ENCODE peak calls at places on chromosome 21, in eight cellular contexts. A is EL, J is ureter, K is nucleus accumbens, C is neural progenitor cell, V is endodermal cell, G is heart left ventricle, H is MG63. I is an unnamed sample.

GRCh38 chr21:27023186-27023585 is 56.3 kb upstream of the ADAMTS5 start:
- DNase-seq in A (peak; percentile 18), J (no peak), K (no peak), C (no peak), V (no peak), G (no peak), H (no peak), I (no peak)

GRCh38 chr21:40049031-40049958 is 182.1 kb downstream of the PCP4 start:
- DNase-seq in A (peak; percentile 13), J (no peak), K (no peak), C (no peak), V (no peak), G (no peak), H (peak; percentile 66), I (peak; percentile 79)

GRCh38 chr21:44914176-44914874 is 6.4 kb downstream of the ITGB2 start:
- DNase-seq in A (no peak), J (no peak), K (no peak), C (no peak), V (no peak), G (no peak), H (no peak), I (no peak)

GRCh38 chr21:37073417-37074194 is 552 bp downstream of the TTC3 start:
- DNase-seq in A (peak; percentile 43), J (peak; percentile 72), K (peak; percentile 84), C (peak; percentile 46), V (no peak), G (peak; percentile 47), H (peak; percentile 50), I (no peak)

GRCh38 chr21:34054259-34054658 is 19.1 kb upstream of the MRPS6 start:
- DNase-seq in A (no peak), J (no peak), K (no peak), C (no peak), V (no peak), G (no peak), H (no peak), I (peak; percentile 3)

GRCh38 chr21:32237021-32237420 is 41.8 kb downstream of the MIS18A start:
- DNase-seq in A (no peak), J (no peak), K (no peak), C (no peak), V (no peak), G (no peak), H (no peak), I (peak; percentile 83)

GRCh38 chr21:37870229-37870628 is 46.0 kb downstream of the KCNJ6 start:
- DNase-seq in A (no peak), J (no peak), K (no peak), C (no peak), V (no peak), G (no peak), H (no peak), I (no peak)

GRCh38 chr21:16250282-16250681 is 520.5 kb downstream of the USP25 start:
- DNase-seq in A (no peak), J (no peak), K (no peak), C (no peak), V (no peak), G (no peak), H (peak; percentile 48), I (no peak)

GRCh38 chr21:38751379-38752050 is 54.2 kb upstream of the ETS2 start:
- DNase-seq in A (no peak), J (peak; percentile 67), K (peak; percentile 8), C (no peak), V (no peak), G (peak; percentile 52), H (no peak), I (no peak)

GRCh38 chr21:43864806-43865470 is at the start of gene AGPAT3:
- DNase-seq in A (peak; percentile 23), J (no peak), K (no peak), C (peak; percentile 65), V (no peak), G (peak; percentile 48), H (peak; percentile 49), I (no peak)

GRCh38 chr21:27649323-27649722 is 682.4 kb upstream of the ADAMTS5 start:
- DNase-seq in A (peak; percentile 90), J (no peak), K (no peak), C (no peak), V (no peak), G (no peak), H (no peak), I (no peak)

GRCh38 chr21:27804515-27804914 is 837.6 kb upstream of the ADAMTS5 start:
- DNase-seq in A (peak; percentile 41), J (no peak), K (no peak), C (peak; percentile 21), V (no peak), G (peak; percentile 30), H (peak; percentile 44), I (no peak)

GRCh38 chr21:45316871-45317400 is 29.2 kb upstream of the POFUT2 start:
- DNase-seq in A (no peak), J (no peak), K (no peak), C (no peak), V (no peak), G (no peak), H (no peak), I (no peak)

GRCh38 chr21:38913120-38913975 is 107.6 kb downstream of the ETS2 start:
- DNase-seq in A (peak; percentile 45), J (peak; percentile 86), K (no peak), C (peak; percentile 64), V (peak; percentile 88), G (peak; percentile 69), H (peak; percentile 89), I (peak; percentile 93)

GRCh38 chr21:26127073-26127814 is 43.3 kb downstream of the APP start:
- DNase-seq in A (no peak), J (no peak), K (no peak), C (no peak), V (no peak), G (no peak), H (no peak), I (no peak)

GRCh38 chr21:46122241-46122671 is 24.3 kb downstream of the COL6A2 start:
- DNase-seq in A (peak; percentile 95), J (no peak), K (no peak), C (no peak), V (no peak), G (peak; percentile 6), H (peak; percentile 33), I (no peak)

GRCh38 chr21:45507523-45507875 is 34.7 kb downstream of the SLC19A1 start:
- DNase-seq in A (no peak), J (no peak), K (no peak), C (no peak), V (no peak), G (no peak), H (no peak), I (no peak)

GRCh38 chr21:37184784-37185593 is 82.1 kb downstream of the VPS26C start:
- DNase-seq in A (no peak), J (no peak), K (no peak), C (no peak), V (no peak), G (no peak), H (no peak), I (no peak)

GRCh38 chr21:42061195-42061865 is 9.8 kb upstream of the UMODL1 start:
- DNase-seq in A (no peak), J (peak; percentile 64), K (peak; percentile 31), C (no peak), V (no peak), G (peak; percentile 51), H (no peak), I (no peak)

GRCh38 chr21:42939581-42940413 is 14.4 kb upstream of the ERVH48-1 start:
- DNase-seq in A (peak; percentile 96), J (peak; percentile 88), K (peak; percentile 66), C (no peak), V (peak; percentile 35), G (peak; percentile 80), H (peak; percentile 94), I (peak; percentile 93)

GRCh38 chr21:45973475-45974072 is 8.0 kb upstream of the COL6A1 start:
- DNase-seq in A (peak; percentile 87), J (peak; percentile 87), K (peak; percentile 48), C (peak; percentile 85), V (no peak), G (peak; percentile 88), H (peak; percentile 93), I (no peak)

GRCh38 chr21:26632691-26633090 is 59.6 kb upstream of the CYYR1 start:
- DNase-seq in A (no peak), J (no peak), K (no peak), C (no peak), V (no peak), G (no peak), H (no peak), I (no peak)

GRCh38 chr21:33945652-33946270 is 30.2 kb upstream of the ATP5PO start:
- DNase-seq in A (no peak), J (no peak), K (no peak), C (no peak), V (no peak), G (no peak), H (no peak), I (no peak)

GRCh38 chr21:42315296-42315891 is at the start of gene TFF3:
- DNase-seq in A (no peak), J (peak; percentile 45), K (no peak), C (peak; percentile 46), V (no peak), G (peak; percentile 42), H (no peak), I (no peak)

GRCh38 chr21:30058928-30059327 is 107.7 kb downstream of the CLDN17 start:
- DNase-seq in A (no peak), J (no peak), K (no peak), C (no peak), V (no peak), G (no peak), H (no peak), I (no peak)

GRCh38 chr21:44868707-44869106 is 4.8 kb downstream of the PTTG1IP start:
- DNase-seq in A (no peak), J (no peak), K (no peak), C (no peak), V (no peak), G (no peak), H (no peak), I (no peak)

GRCh38 chr21:44534688-44535087 is 5.3 kb downstream of the KRTAP10-1 start:
- DNase-seq in A (no peak), J (no peak), K (no peak), C (no peak), V (no peak), G (no peak), H (no peak), I (no peak)

GRCh38 chr21:28104346-28104745 is 888.3 kb downstream of the LTN1 start:
- DNase-seq in A (no peak), J (no peak), K (no peak), C (no peak), V (no peak), G (no peak), H (no peak), I (no peak)

GRCh38 chr21:45476582-45476981 is 65.7 kb downstream of the SLC19A1 start:
- DNase-seq in A (no peak), J (no peak), K (no peak), C (no peak), V (no peak), G (no peak), H (no peak), I (no peak)

GRCh38 chr21:35139382-35139715 is 90.2 kb upstream of the RUNX1 start:
- DNase-seq in A (no peak), J (no peak), K (no peak), C (no peak), V (no peak), G (no peak), H (no peak), I (no peak)

GRCh38 chr21:35791541-35792335 is 268.6 kb downstream of the SETD4 start:
- DNase-seq in A (no peak), J (no peak), K (no peak), C (peak; percentile 64), V (no peak), G (no peak), H (no peak), I (no peak)

I was measured in esophagus muscularis mucosa.